ENCODE peak calls at places on chromosomes 13 and 19, in five cellular contexts. F is ovary, B is Peyer's patch, Y is adrenal gland, C is transverse colon. P is an unnamed sample.

GRCh38 chr13:99439850-99440604 is 61.2 kb upstream of the TM9SF2 start:
- DNase-seq in B (no peak), C (no peak), Y (no peak), F (no peak), P (no peak)

GRCh38 chr19:1172353-1173159 is 1.5 kb downstream of the SBNO2 start:
- DNase-seq in B (peak; percentile 50), Y (peak; percentile 93), C (peak; percentile 76), F (no peak), P (no peak)

GRCh38 chr13:113327391-113327765 is 30.3 kb downstream of the LAMP1 start:
- DNase-seq in F (no peak), Y (no peak), C (no peak), B (no peak), P (no peak)

GRCh38 chr19:10861118-10861651 is 10.2 kb upstream of the CARM1 start:
- DNase-seq in F (no peak), B (no peak), Y (no peak), C (peak; percentile 45), P (no peak)

GRCh38 chr13:100100115-100100879 is 11.4 kb downstream of the PCCA start:
- DNase-seq in Y (peak; percentile 65), F (peak; percentile 41), B (no peak), C (no peak), P (no peak)

GRCh38 chr13:98986226-98986846 is 8.5 kb upstream of the DOCK9 start:
- DNase-seq in C (no peak), F (no peak), B (no peak), Y (no peak), P (no peak)

GRCh38 chr13:59492030-59492636 is 671.6 kb downstream of the DIAPH3 start:
- DNase-seq in F (no peak), C (no peak), Y (peak; percentile 10), B (no peak), P (no peak)

GRCh38 chr19:39087907-39088686 is 3.9 kb downstream of the ACP7 start:
- DNase-seq in C (no peak), B (no peak), F (no peak), Y (peak; percentile 20), P (no peak)

GRCh38 chr13:108283110-108283509 is 13.6 kb downstream of the TNFSF13B start:
- DNase-seq in C (no peak), Y (no peak), F (no peak), B (no peak), P (no peak)

GRCh38 chr19:38684078-38684861 is 36.8 kb downstream of the ACTN4 start:
- DNase-seq in Y (peak; percentile 90), F (peak; percentile 55), B (no peak), C (peak; percentile 87), P (no peak)

GRCh38 chr19:10238172-10238783 is 7.1 kb upstream of the S1PR2 start:
- DNase-seq in F (no peak), B (no peak), C (peak; percentile 49), Y (peak; percentile 24), P (no peak)

GRCh38 chr13:26480246-26480855 is 77.1 kb upstream of the WASF3 start:
- DNase-seq in F (no peak), C (peak; percentile 38), B (no peak), Y (no peak), P (no peak)

GRCh38 chr19:917323-918151 is at the start of gene KISS1R:
- DNase-seq in C (no peak), B (peak; percentile 71), Y (no peak), F (no peak), P (no peak)

GRCh38 chr19:29260477-29261317 is 47.7 kb upstream of the UQCRFS1 start:
- DNase-seq in C (no peak), F (no peak), Y (no peak), B (no peak), P (no peak)

GRCh38 chr13:57630661-57631606 is 610 bp upstream of the PCDH17 start:
- DNase-seq in C (no peak), Y (peak; percentile 8), F (no peak), B (no peak), P (no peak)

GRCh38 chr19:2560369-2560768 is 84.4 kb downstream of the GADD45B start:
- DNase-seq in Y (no peak), C (no peak), B (no peak), F (no peak), P (no peak)

GRCh38 chr13:80256352-80256932 is 84.5 kb downstream of the SPRY2 start:
- DNase-seq in F (no peak), B (no peak), Y (no peak), C (no peak), P (no peak)

GRCh38 chr13:97341135-97341534 is 92.8 kb upstream of the RAP2A start:
- DNase-seq in C (no peak), B (no peak), F (no peak), Y (no peak), P (no peak)

GRCh38 chr13:90246005-90246404 is 1101.5 kb upstream of the MIR17HG start:
- DNase-seq in C (no peak), Y (no peak), F (no peak), B (no peak), P (no peak)

GRCh38 chr13:26485288-26485687 is 72.2 kb upstream of the WASF3 start:
- DNase-seq in B (no peak), Y (no peak), C (no peak), F (no peak), P (no peak)

GRCh38 chr13:59621791-59622190 is 541.9 kb downstream of the DIAPH3 start:
- DNase-seq in Y (no peak), C (no peak), B (no peak), F (no peak), P (no peak)

GRCh38 chr13:67230774-67231480 is 791 bp upstream of the PCDH9 start:
- DNase-seq in C (peak; percentile 39), B (peak; percentile 18), Y (peak; percentile 48), F (peak; percentile 62), P (no peak)

GRCh38 chr19:1408300-1409203 is 1.2 kb downstream of the DAZAP1 start:
- DNase-seq in C (peak; percentile 55), Y (peak; percentile 52), F (peak; percentile 63), B (peak; percentile 39), P (no peak)

GRCh38 chr13:79541426-79542049 is 60.6 kb downstream of the NDFIP2 start:
- DNase-seq in C (no peak), B (no peak), Y (no peak), F (no peak), P (no peak)

GRCh38 chr13:30607908-30608307 is 9.8 kb upstream of the USPL1 start:
- DNase-seq in Y (no peak), B (peak; percentile 84), F (no peak), C (peak; percentile 57), P (no peak)

GRCh38 chr13:107466326-107466725 is 749.0 kb downstream of the LIG4 start:
- DNase-seq in B (no peak), Y (no peak), C (no peak), F (no peak), P (no peak)

GRCh38 chr19:1393841-1394240 is 7.5 kb downstream of the GAMT start:
- DNase-seq in Y (no peak), F (no peak), C (no peak), B (no peak), P (no peak)

GRCh38 chr19:19651076-19651475 is 7.6 kb upstream of the GMIP start:
- DNase-seq in B (no peak), C (no peak), F (no peak), Y (no peak), P (no peak)

GRCh38 chr19:51640371-51640770 is 6.3 kb downstream of the SIGLEC14 start:
- DNase-seq in Y (no peak), B (no peak), F (no peak), C (no peak), P (no peak)

GRCh38 chr19:52028780-52029123 is 573 bp upstream of the ZNF614 start:
- DNase-seq in F (no peak), Y (no peak), C (no peak), B (no peak), P (no peak)

GRCh38 chr13:51714663-51715168 is 89.2 kb downstream of the DHRS12 start:
- DNase-seq in C (no peak), B (no peak), Y (no peak), F (no peak), P (no peak)

GRCh38 chr13:111850458-111850857 is 216.5 kb upstream of the SOX1 start:
- DNase-seq in C (no peak), Y (no peak), F (no peak), B (no peak), P (no peak)

GRCh38 chr19:3655402-3656072 is 28.9 kb upstream of the CACTIN start:
- DNase-seq in C (peak; percentile 37), F (peak; percentile 67), B (peak; percentile 24), Y (peak; percentile 41), P (no peak)

GRCh38 chr19:4702764-4703163 is 20.9 kb downstream of the DPP9 start:
- DNase-seq in F (no peak), B (no peak), C (no peak), Y (no peak), P (no peak)

GRCh38 chr19:41993612-41994483 is at the start of gene ATP1A3:
- DNase-seq in F (no peak), C (peak; percentile 52), Y (peak; percentile 16), B (peak; percentile 72), P (no peak)
- TF ChIP-seq POLR2A in F (no peak), C (no peak), Y (no peak), B (no peak), P (no peak)

DNA sequence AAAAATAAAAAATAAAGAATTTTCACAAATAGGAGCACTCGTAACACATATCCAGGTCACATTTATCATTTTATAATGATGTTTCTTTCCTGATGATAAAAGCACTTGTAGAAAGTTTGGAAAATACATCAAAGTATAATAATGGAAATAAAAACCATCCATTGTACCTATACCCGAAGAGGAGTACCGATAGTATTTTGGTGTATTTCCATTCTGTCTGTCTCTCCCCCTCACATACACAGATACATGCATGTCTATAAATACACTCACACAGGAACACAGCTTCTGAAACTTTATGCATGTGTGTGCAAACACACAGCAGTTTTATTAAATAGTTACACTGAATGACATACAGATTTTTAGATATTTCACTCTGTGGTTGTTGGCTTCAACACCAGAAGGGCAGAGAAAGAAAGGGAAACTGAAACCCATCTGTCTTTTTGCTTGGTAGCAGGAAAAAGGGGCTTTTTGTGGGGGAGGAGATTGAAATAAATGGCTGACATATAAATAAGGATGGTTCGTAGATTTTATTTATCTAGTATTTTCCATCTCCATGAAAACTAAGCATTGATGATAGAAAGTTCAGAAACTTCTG is 114.8 kb downstream of the LRCH1 start:
- DNase-seq in Y (no peak), F (no peak), B (no peak), C (no peak), P (no peak)
- H3K4me3 ChIP-seq in Y (no peak overlapping the region), F (peak overlapping the region; percentile 8), B (no peak overlapping the region), C (no peak overlapping the region), P (peak overlapping the region; percentile 11)

GRCh38 chr19:49442793-49443365 is 1.6 kb upstream of the SLC17A7 start:
- DNase-seq in F (peak; percentile 84), Y (peak; percentile 95), C (peak; percentile 96), B (peak; percentile 80), P (peak; percentile 39)

GRCh38 chr19:49441960-49442350 is 628 bp upstream of the SLC17A7 start:
- DNase-seq in C (no peak), Y (no peak), B (no peak), F (no peak), P (no peak)

GRCh38 chr19:49442354-49442753 is 1.0 kb upstream of the SLC17A7 start:
- DNase-seq in B (no peak), F (no peak), Y (peak; percentile 43), C (peak; percentile 33), P (no peak)

GRCh38 chr19:49441210-49441959 is at the start of gene SLC17A7:
- DNase-seq in C (peak; percentile 34), B (no peak), Y (no peak), F (no peak), P (no peak)

GRCh38 chr19:49443366-49444099 is 2.2 kb upstream of the SLC17A7 start:
- DNase-seq in C (peak; percentile 95), Y (peak; percentile 95), B (peak; percentile 94), F (peak; percentile 94), P (peak; percentile 68)
- TF ChIP-seq POLR2A in C (peak; percentile 15), Y (no peak), B (no peak), F (peak; percentile 16), P (no peak)

GRCh38 chr13:22926176-22927007 is 254.4 kb upstream of the SGCG start:
- DNase-seq in Y (peak; percentile 71), F (peak; percentile 88), C (peak; percentile 67), B (no peak), P (no peak)
- H3K4me3 ChIP-seq in Y (peak overlapping the region; percentile 13), F (peak overlapping the region; percentile 61), C (peak overlapping the region; percentile 18), B (peak overlapping the region; percentile 30), P (peak overlapping the region; percentile 36)

P was measured in esophagus squamous epithelium.